ENCODE peak calls at places on chromosomes 2 and 18, in four cellular contexts. One of them, this sample, is unnamed.

GRCh38 chr2:130836501-130837174 is at the start of gene ARHGEF4:
- DNase-seq in HCT116: peak; percentile 50
- DNase-seq in activated naive CD8-positive, alpha-beta T cell treated with anti-CD3 and anti-CD28 coated beads, Interleukin-2, amount 10 ng/mL, durations not matched to agents 7 days and 5 days: peak; percentile 63
- DNase-seq in ecto neural progenitor cell: peak; percentile 90
- DNase-seq in this sample: peak; percentile 72

GRCh38 chr2:164954954-164955701 is at the start of gene SLC38A11:
- DNase-seq in HCT116: no peak
- DNase-seq in activated naive CD8-positive, alpha-beta T cell treated with anti-CD3 and anti-CD28 coated beads, Interleukin-2, amount 10 ng/mL, durations not matched to agents 7 days and 5 days: no peak
- DNase-seq in ecto neural progenitor cell: peak; percentile 60
- DNase-seq in this sample: no peak

GRCh38 chr2:22525676-22526075 is 859.3 kb upstream of the KLHL29 start:
- DNase-seq in HCT116: no peak
- DNase-seq in activated naive CD8-positive, alpha-beta T cell treated with anti-CD3 and anti-CD28 coated beads, Interleukin-2, amount 10 ng/mL, durations not matched to agents 7 days and 5 days: no peak
- DNase-seq in ecto neural progenitor cell: no peak
- DNase-seq in this sample: no peak

GRCh38 chr2:11658623-11659475 is 11.1 kb downstream of the NTSR2 start:
- DNase-seq in HCT116: no peak
- DNase-seq in activated naive CD8-positive, alpha-beta T cell treated with anti-CD3 and anti-CD28 coated beads, Interleukin-2, amount 10 ng/mL, durations not matched to agents 7 days and 5 days: no peak
- DNase-seq in ecto neural progenitor cell: peak; percentile 43
- DNase-seq in this sample: no peak

GRCh38 chr18:7872569-7872968 is 305.5 kb downstream of the PTPRM start:
- DNase-seq in HCT116: peak; percentile 71
- DNase-seq in activated naive CD8-positive, alpha-beta T cell treated with anti-CD3 and anti-CD28 coated beads, Interleukin-2, amount 10 ng/mL, durations not matched to agents 7 days and 5 days: no peak
- DNase-seq in ecto neural progenitor cell: no peak
- DNase-seq in this sample: no peak

GRCh38 chr2:134284119-134284670 is 30.3 kb downstream of the MGAT5 start:
- DNase-seq in HCT116: no peak
- DNase-seq in activated naive CD8-positive, alpha-beta T cell treated with anti-CD3 and anti-CD28 coated beads, Interleukin-2, amount 10 ng/mL, durations not matched to agents 7 days and 5 days: no peak
- DNase-seq in ecto neural progenitor cell: no peak
- DNase-seq in this sample: no peak

GRCh38 chr2:126752876-126753275 is 96.9 kb downstream of the GYPC start:
- DNase-seq in HCT116: no peak
- DNase-seq in activated naive CD8-positive, alpha-beta T cell treated with anti-CD3 and anti-CD28 coated beads, Interleukin-2, amount 10 ng/mL, durations not matched to agents 7 days and 5 days: no peak
- DNase-seq in ecto neural progenitor cell: peak; percentile 29
- DNase-seq in this sample: no peak

GRCh38 chr2:73418343-73418742 is 32.7 kb downstream of the ALMS1 start:
- DNase-seq in HCT116: no peak
- DNase-seq in activated naive CD8-positive, alpha-beta T cell treated with anti-CD3 and anti-CD28 coated beads, Interleukin-2, amount 10 ng/mL, durations not matched to agents 7 days and 5 days: no peak
- DNase-seq in ecto neural progenitor cell: no peak
- DNase-seq in this sample: no peak

GRCh38 chr2:85698184-85698879 is 4.2 kb downstream of the GNLY start:
- DNase-seq in HCT116: no peak
- DNase-seq in activated naive CD8-positive, alpha-beta T cell treated with anti-CD3 and anti-CD28 coated beads, Interleukin-2, amount 10 ng/mL, durations not matched to agents 7 days and 5 days: no peak
- DNase-seq in ecto neural progenitor cell: no peak
- DNase-seq in this sample: no peak

This sample was measured in activated effector memory CD4-positive, alpha-beta T cell treated with anti-CD3 and anti-CD28 coated beads, Interleukin-2, amount 50 U/mL, for 16 hours.